ENCODE peak calls at places on chromosomes 5 and 9, in seven cellular contexts. T, M, E, D, V, H and Z are unnamed samples.
A peak's percentile ranks its signal among the peaks of the same experiment; 100 is the strongest.

GRCh38 chr9:129836342-129837007 is 1.2 kb downstream of the USP20 start:
- DNase-seq in V (peak; percentile 14), E (no peak), H (no peak), D (no peak), T (no peak), M (no peak), Z (no peak)

GRCh38 chr9:38681747-38682227 is 38.1 kb downstream of the FAM240B start:
- DNase-seq in D (no peak), H (peak; percentile 87), E (peak; percentile 86), V (no peak), M (no peak), T (no peak), Z (no peak)

GRCh38 chr5:135085936-135086235 is 51.9 kb upstream of the PITX1 start:
- DNase-seq in V (no peak), H (no peak), M (peak; percentile 50), E (no peak), D (no peak), T (no peak), Z (no peak)

GRCh38 chr5:110159202-110159601 is 469.5 kb downstream of the MAN2A1 start:
- DNase-seq in V (no peak), M (no peak), T (no peak), H (peak; percentile 76), D (no peak), E (no peak), Z (no peak)

GRCh38 chr5:52132053-52132452 is 655.7 kb upstream of the ITGA1 start:
- DNase-seq in V (no peak), T (no peak), H (no peak), D (no peak), E (no peak), M (no peak), Z (no peak)

GRCh38 chr9:133930046-133931015 is 61.8 kb downstream of the VAV2 start:
- DNase-seq in D (no peak), T (no peak), E (no peak), H (no peak), V (no peak), M (no peak), Z (no peak)

GRCh38 chr5:128905225-128906110 is 59.8 kb upstream of the SLC27A6 start:
- DNase-seq in M (no peak), H (peak; percentile 83), T (no peak), D (no peak), V (peak; percentile 41), E (peak; percentile 7), Z (peak; percentile 25)

GRCh38 chr9:117644607-117645244 is 59.5 kb upstream of the TLR4 start:
- DNase-seq in E (no peak), H (peak; percentile 83), T (peak; percentile 75), V (peak; percentile 18), M (peak; percentile 95), D (peak; percentile 75), Z (peak; percentile 26)

GRCh38 chr9:35733109-35733541 is 659 bp downstream of the CREB3 start:
- DNase-seq in V (peak; percentile 79), M (no peak), E (no peak), T (no peak), D (peak; percentile 51), H (peak; percentile 85), Z (no peak)

GRCh38 chr5:159833088-159833487 is 83.2 kb upstream of the ADRA1B start:
- DNase-seq in D (no peak), E (no peak), V (no peak), M (no peak), H (no peak), T (no peak), Z (no peak)

GRCh38 chr5:850511-851006 is at the start of gene ZDHHC11:
- DNase-seq in H (no peak), E (no peak), M (peak; percentile 85), D (peak; percentile 81), T (peak; percentile 40), V (no peak), Z (no peak)

GRCh38 chr5:176355400-176356178 is 6.0 kb downstream of the KIAA1191 start:
- DNase-seq in M (no peak), T (no peak), V (peak; percentile 25), H (no peak), D (no peak), E (no peak), Z (no peak)

GRCh38 chr5:146789712-146790660 is 88.6 kb downstream of the PPP2R2B start:
- DNase-seq in D (no peak), E (no peak), H (no peak), M (no peak), V (no peak), T (no peak), Z (no peak)

GRCh38 chr9:136482046-136482792 is 621 bp downstream of the SEC16A start:
- DNase-seq in H (peak; percentile 60), V (no peak), D (no peak), M (no peak), T (no peak), E (no peak), Z (no peak)

GRCh38 chr9:111661802-111662491 is 542 bp downstream of the GNG10 start:
- DNase-seq in M (peak; percentile 87), V (peak; percentile 65), D (peak; percentile 32), T (peak; percentile 41), H (peak; percentile 26), E (no peak), Z (no peak)

GRCh38 chr9:35341585-35341984 is 148.3 kb upstream of the RUSC2 start:
- DNase-seq in H (peak; percentile 69), D (peak; percentile 42), T (peak; percentile 53), V (no peak), M (no peak), E (peak; percentile 59), Z (no peak)

GRCh38 chr5:170474489-170475266 is 29.1 kb upstream of the KCNIP1 start:
- DNase-seq in H (peak; percentile 12), E (no peak), V (no peak), M (peak; percentile 53), D (no peak), T (no peak), Z (no peak)

GRCh38 chr5:128341056-128341455 is 197.0 kb downstream of the FBN2 start:
- DNase-seq in V (no peak), T (no peak), H (peak; percentile 75), E (no peak), D (no peak), M (no peak), Z (no peak)

GRCh38 chr5:167916261-167916660 is 375.2 kb upstream of the WWC1 start:
- DNase-seq in T (no peak), D (no peak), M (no peak), V (no peak), H (peak; percentile 49), E (no peak), Z (no peak)

DNA sequence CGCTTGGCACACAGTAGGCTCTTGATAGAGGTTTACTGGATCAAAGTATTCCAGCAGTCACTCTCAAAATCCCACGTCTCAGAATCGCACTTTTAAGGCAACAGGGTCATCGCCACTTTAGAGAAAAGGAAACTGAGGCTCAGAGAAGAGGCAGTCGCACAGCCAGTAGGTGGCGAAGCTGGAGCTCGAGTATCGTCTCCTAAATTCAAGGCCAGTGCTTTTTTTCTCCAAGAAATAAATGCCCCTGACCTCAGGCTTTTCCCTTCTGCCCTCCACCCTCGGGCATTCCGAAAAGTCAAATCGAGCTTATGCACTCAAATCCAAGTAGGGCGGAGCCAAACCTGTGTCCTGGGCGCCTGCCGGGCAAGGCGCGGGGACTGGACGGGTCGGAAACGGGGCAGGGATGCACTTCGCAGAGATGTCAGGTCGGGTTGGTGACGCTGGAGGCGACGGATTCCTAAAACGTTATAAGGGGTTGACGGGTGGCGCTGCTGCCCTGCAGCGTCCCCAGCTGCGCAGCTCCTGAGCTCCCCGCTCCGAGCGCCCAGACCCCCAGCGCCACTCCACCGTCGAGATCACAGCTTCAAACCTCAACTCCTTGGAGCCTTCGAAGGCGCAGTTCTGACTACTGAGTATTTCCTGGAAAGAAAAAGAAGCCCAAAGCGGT is 4.7 kb upstream of the FOXB2 start:
- DNase-seq in M (no peak), D (no peak), V (no peak), E (no peak), H (no peak), T (no peak), Z (no peak)
- TF ChIP-seq CTCF in M (no peak), D (no peak), V (no peak), E (peak; percentile 40), H (peak; percentile 39), T (no peak), Z (no peak)

GRCh38 chr9:33164138-33164809 is 2.9 kb downstream of the B4GALT1 start:
- DNase-seq in D (no peak), T (no peak), V (no peak), H (peak; percentile 35), M (peak; percentile 72), E (no peak), Z (peak; percentile 76)
- H3K4me3 ChIP-seq in D (peak overlapping the region; percentile 27), T (peak overlapping the region; percentile 96), V (peak overlapping the region; percentile 86), H (peak overlapping the region; percentile 92), M (no peak overlapping the region), E (peak overlapping the region; percentile 93), Z (peak overlapping the region; percentile 93)

DNA sequence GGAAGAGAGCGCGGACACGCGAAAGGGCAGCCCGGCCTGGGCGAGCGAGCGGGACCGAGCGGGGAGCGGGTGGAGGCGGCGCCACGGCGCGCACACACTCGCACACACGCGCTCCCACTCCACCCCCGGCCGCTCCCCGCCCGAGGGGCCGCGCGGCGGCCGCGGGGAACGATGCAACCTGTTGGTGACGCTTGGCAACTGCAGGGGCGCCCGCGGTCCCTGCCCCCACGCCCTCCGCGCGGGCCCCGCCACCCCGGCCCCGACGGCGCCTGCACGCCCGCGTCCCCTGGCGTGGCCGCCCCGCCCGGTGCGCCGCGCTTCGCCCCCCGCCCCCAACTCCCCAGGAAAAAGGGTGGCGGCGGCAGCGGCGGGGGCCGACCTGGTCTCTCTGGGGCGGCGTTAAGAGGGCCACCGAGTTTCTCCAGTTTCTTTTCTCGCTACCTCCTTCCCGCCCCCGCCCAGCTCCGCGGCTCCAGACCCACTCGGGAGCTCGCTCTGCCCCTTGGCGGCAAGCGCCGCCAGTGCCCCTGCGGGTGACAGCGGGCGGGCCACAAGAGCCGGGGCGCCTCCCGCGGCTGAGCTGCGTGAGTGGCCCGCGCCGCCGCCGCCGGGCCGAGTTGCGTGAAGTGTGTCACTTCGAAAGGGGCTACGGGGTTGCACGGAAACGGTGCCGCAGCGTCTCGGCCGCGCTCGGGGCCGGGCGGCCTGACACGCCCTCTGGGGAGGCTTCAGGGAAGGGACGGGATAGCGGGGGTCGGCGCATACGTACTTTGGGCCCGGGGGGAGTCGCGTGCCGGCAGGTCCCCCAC is at the start of gene NR3C1:
- DNase-seq in E (no peak), V (peak; percentile 50), D (peak; percentile 88), M (peak; percentile 97), T (peak; percentile 89), H (peak; percentile 89), Z (peak; percentile 74)
- TF ChIP-seq CTCF in E (peak; percentile 33), V (peak; percentile 63), D (peak; percentile 10), M (no peak), T (peak; percentile 74), H (peak; percentile 47), Z (peak; percentile 68)

DNA sequence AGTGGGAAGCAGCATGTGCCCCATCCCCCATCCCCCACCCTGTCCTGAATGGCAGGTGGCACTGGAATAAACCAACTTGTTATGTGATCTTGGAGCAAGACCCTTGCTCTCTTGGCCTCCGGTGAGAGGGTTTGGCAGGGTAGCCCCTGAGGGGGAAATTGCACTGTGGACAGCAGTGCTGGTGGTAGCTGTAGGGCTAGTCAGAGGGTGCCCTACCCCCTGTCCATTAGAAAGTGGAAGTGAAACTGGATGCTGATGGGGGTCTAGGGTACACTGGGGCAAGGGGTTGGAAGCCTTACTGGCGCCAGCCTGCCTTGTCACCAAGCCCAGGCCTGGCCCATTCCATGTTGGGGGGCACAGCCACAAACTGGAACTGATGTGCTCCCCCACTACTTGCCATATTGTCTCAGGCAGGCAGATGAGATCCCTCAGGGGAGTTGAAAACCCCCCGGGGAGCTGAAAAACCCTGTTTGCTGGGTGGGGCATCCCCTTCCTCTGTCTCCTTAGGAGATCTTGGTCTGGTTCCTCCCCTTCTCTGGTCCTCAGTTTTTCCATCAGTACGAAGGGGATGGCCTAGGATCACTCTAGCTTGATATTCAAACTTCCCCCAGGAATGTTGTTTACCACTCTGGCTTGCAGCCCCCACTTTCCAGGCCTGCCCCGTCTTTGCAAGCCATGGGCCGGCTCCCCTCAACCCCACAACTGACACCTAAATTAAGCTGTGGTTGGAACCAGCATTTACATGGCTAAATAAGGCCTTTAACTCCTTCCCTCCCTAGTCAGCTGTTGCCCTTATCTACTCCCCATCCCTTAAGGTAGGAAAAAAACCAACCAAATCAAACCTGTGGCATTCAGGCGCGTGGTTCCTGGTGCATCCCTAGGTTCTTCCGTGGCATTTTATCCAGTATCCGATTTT is 14.4 kb upstream of the SYNPO start:
- DNase-seq in T (no peak), E (no peak), H (no peak), M (no peak), V (no peak), D (no peak), Z (no peak)
- H3K4me3 ChIP-seq in T (peak overlapping the region; percentile 72), E (peak overlapping the region; percentile 74), H (peak overlapping the region; percentile 1), M (no peak overlapping the region), V (peak overlapping the region; percentile 64), D (peak overlapping the region; percentile 57), Z (peak overlapping the region; percentile 63)